ENCODE peak calls at places on chromosomes 4 and X, in four cellular contexts. V is K562, Y is GM12878, Z is H1. A is an unnamed sample.

GRCh38 chr4:38166768-38167167 is 206.6 kb downstream of the PTTG2 start:
- DNase-seq in V (no peak), Y (no peak), Z (no peak), A (no peak)

GRCh38 chrX:139825618-139826017 is 107.2 kb downstream of the ATP11C start:
- DNase-seq in V (no peak), Y (no peak), Z (no peak), A (no peak)

GRCh38 chr4:16078195-16078756 is 5.5 kb downstream of the PROM1 start:
- DNase-seq in V (no peak), Y (no peak), Z (no peak), A (no peak)

GRCh38 chrX:85379174-85379907 is at the start of gene POF1B:
- DNase-seq in V (no peak), Y (peak; percentile 23), Z (no peak), A (peak; percentile 1)

GRCh38 chr4:19913670-19914069 is 338.0 kb upstream of the SLIT2 start:
- DNase-seq in V (no peak), Y (no peak), Z (no peak), A (no peak)

GRCh38 chr4:137510866-137511265 is 21.4 kb downstream of the PCDH18 start:
- DNase-seq in V (no peak), Y (no peak), Z (no peak), A (peak; percentile 62)

GRCh38 chr4:182729527-182729926 is 187.7 kb downstream of the DCTD start:
- DNase-seq in V (no peak), Y (no peak), Z (no peak), A (no peak)

GRCh38 chrX:151082077-151082948 is 94.1 kb upstream of the GPR50 start:
- DNase-seq in V (peak; percentile 70), Y (no peak), Z (peak; percentile 15), A (peak; percentile 75)

GRCh38 chr4:108030332-108030731 is 40.6 kb downstream of the HADH start:
- DNase-seq in V (peak; percentile 69), Y (no peak), Z (peak; percentile 25), A (peak; percentile 68)

GRCh38 chr4:107843394-107843793 is 18.7 kb downstream of the SGMS2 start:
- DNase-seq in V (no peak), Y (no peak), Z (no peak), A (peak; percentile 43)

GRCh38 chr4:175350246-175350645 is 432.1 kb downstream of the ADAM29 start:
- DNase-seq in V (no peak), Y (no peak), Z (no peak), A (no peak)

GRCh38 chr4:8534129-8534528 is 46.1 kb upstream of the GPR78 start:
- DNase-seq in V (no peak), Y (peak; percentile 89), Z (peak; percentile 77), A (peak; percentile 98)

GRCh38 chrX:50579955-50580354 is 109.3 kb upstream of the DGKK start:
- DNase-seq in V (peak; percentile 62), Y (peak; percentile 11), Z (no peak), A (peak; percentile 74)

GRCh38 chrX:1249101-1249887 is 19.3 kb upstream of the CSF2RA start:
- DNase-seq in V (peak; percentile 20), Y (peak; percentile 19), Z (no peak), A (peak; percentile 86)

GRCh38 chr4:8665406-8666360 is 73.1 kb downstream of the CPZ start:
- DNase-seq in V (no peak), Y (no peak), Z (no peak), A (no peak)

GRCh38 chrX:35251229-35251628 is 308.6 kb downstream of the FAM47B start:
- DNase-seq in V (no peak), Y (no peak), Z (no peak), A (no peak)

GRCh38 chrX:113297456-113297855 is 456.8 kb upstream of the AMOT start:
- DNase-seq in V (no peak), Y (no peak), Z (no peak), A (no peak)

DNA sequence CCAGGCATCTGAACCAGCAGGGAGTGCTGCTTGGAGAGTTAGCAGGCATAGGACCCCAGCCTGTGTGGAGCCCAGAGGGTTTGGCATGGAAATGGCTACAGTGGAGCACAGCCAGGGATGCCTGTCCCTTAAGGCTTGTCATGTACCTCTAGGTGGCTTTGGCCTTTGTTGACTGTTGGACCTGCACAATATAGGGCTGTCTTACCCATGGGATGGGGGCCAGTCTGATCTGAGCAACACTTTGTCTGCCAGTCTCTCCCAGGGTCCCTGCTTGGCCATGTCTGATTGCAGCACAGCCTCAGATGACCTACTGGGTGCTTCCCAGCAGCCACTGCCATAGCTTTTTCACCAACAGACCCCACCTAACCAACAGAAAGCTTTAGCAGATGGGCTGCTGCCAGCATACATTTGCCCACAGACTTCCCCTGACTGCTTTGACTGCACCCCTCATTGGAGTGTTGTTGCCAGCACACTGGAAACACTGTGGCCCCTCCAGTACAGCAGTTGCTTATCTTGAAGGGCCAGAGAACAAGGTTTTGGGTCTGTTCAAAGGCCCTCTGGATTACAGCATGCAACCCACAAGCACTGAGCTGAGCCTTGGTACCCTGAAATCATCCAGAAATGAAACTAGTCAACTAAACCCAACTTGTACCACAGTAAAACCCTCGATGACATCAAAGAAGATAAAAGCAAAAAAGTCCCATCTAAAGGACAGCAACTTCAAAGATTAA is 22.1 kb downstream of the ANAPC10 start:
- DNase-seq in V (peak; percentile 29), Y (no peak), Z (no peak), A (no peak)
- TF ChIP-seq CREB1 in V (no peak), Y (no peak), Z (no peak), A (no peak)

DNA sequence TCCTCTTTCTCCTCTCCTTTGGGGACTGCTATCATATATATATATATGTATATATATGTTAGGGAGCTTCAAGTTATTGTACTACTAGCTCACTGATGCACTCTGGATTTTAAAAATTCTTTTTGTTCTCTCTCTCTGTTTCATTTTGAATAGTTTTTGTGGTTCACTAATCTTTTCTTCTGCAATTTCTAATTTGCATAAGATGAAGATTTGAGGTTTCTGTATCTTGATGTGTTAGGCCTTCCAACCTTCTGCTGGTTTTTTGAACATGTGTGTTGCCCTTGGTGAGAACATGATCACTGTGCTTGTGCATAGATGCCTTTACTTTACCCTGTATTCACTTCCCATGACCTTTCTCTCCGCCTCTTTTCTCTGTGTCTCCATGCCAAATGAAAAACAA is 7.8 kb upstream of the ZNF718 start:
- DNase-seq in V (no peak), Y (no peak), Z (no peak), A (no peak)
- H3K4me3 ChIP-seq in V (no peak overlapping the region), Y (no peak overlapping the region), Z (no peak overlapping the region), A (no peak overlapping the region)

DNA sequence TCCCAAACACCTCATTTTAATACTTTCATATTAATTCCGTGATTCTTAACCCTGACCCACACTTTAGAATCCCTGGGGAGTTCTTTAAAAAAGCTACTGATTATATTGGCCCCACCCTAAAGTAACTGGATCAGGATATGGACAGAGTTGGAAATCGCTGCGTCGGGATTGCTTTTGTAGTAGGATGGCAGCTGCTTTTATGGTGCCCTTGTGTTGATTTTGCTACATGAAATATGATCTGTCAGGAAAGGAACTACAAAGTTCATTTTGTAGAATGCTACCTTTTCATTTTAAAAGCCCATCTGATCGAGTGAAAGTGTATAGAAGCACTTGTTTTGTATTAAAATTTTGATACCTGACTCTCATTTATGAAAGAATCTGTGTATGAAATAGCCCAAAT is 43.6 kb downstream of the TMEM131L start:
- DNase-seq in V (no peak), Y (no peak), Z (no peak), A (no peak)
- TF ChIP-seq CREB1 in V (no peak), Y (no peak), Z (no peak), A (no peak)

GRCh38 chr4:80462537-80463207 is 127.1 kb downstream of the CFAP299 start:
- DNase-seq in V (no peak), Y (peak; percentile 5), Z (no peak), A (no peak)
- H3K4me3 ChIP-seq in V (no peak overlapping the region), Y (no peak overlapping the region), Z (no peak overlapping the region), A (no peak overlapping the region)

GRCh38 chr4:147853706-147854105 is 121.8 kb downstream of the ARHGAP10 start:
- DNase-seq in V (no peak), Y (no peak), Z (no peak), A (no peak)
- TF ChIP-seq CREB1 in V (no peak), Y (no peak), Z (no peak), A (no peak)

GRCh38 chr4:1192091-1192492 is 19.7 kb upstream of the SPON2 start:
- DNase-seq in V (peak; percentile 46), Y (no peak), Z (no peak), A (no peak)
- H3K4me3 ChIP-seq in V (no peak overlapping the region), Y (no peak overlapping the region), Z (no peak overlapping the region), A (no peak overlapping the region)

DNA sequence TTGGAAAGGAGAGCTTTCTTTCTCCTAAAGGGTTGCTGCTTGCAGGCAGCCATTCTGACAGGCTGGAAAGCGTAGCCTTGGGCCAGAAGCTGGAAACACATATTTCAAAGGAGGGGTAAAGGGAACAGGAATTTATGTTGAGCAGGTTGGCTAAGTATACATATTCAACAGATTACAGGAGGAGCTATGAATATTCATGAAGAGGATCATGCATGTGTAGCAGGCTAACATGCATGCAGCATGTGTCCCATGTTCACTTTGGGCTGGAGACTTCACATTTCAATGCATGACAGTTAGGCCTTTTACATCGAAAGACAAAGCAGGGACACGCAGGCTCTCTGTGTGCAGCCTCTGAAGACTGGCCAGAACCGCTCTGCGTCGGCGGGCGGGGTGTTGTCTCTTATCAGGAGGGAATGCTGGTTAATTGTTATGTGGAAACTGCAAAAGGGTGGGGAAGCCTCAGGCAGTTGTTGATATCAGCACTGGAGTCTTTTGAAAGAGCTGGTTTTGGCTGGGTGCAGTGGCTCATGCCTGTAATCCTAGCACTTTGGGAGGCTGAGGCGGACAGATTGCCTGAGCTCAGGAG is 31.5 kb downstream of the CASP3 start:
- DNase-seq in V (peak; percentile 48), Y (no peak), Z (peak; percentile 51), A (peak; percentile 81)
- TF ChIP-seq CREB1 in V (no peak), Y (no peak), Z (peak; percentile 27), A (no peak)

A was measured in GM23338.